ENCODE peak calls at places on chromosomes 2 and 18, in five cellular contexts. One of them, this sample, is unnamed.

GRCh38 chr2:73910873-73911547 is 15.7 kb upstream of the DGUOK start:
- DNase-seq in MG63: no peak
- DNase-seq in heart right ventricle: no peak
- DNase-seq in NCI-H446 treated with DMSO at 0.1 percent for 48 hours: no peak
- DNase-seq in activated CD4-positive, alpha-beta T cell treated with anti-CD3 and anti-CD28 coated beads for 24 hours: no peak
- DNase-seq in this sample: no peak

GRCh38 chr2:11466307-11467125 is 555 bp upstream of the E2F6 start:
- DNase-seq in MG63: no peak
- DNase-seq in heart right ventricle: peak
- DNase-seq in NCI-H446 treated with DMSO at 0.1 percent for 48 hours: no peak
- DNase-seq in activated CD4-positive, alpha-beta T cell treated with anti-CD3 and anti-CD28 coated beads for 24 hours: no peak
- DNase-seq in this sample: no peak

GRCh38 chr2:201116959-201117734 is 1.2 kb downstream of the CFLAR start:
- DNase-seq in MG63: peak
- DNase-seq in heart right ventricle: no peak
- DNase-seq in NCI-H446 treated with DMSO at 0.1 percent for 48 hours: peak
- DNase-seq in activated CD4-positive, alpha-beta T cell treated with anti-CD3 and anti-CD28 coated beads for 24 hours: no peak
- DNase-seq in this sample: peak

GRCh38 chr18:79523738-79524180 is 128.0 kb downstream of the NFATC1 start:
- DNase-seq in MG63: no peak
- DNase-seq in heart right ventricle: no peak
- DNase-seq in NCI-H446 treated with DMSO at 0.1 percent for 48 hours: no peak
- DNase-seq in activated CD4-positive, alpha-beta T cell treated with anti-CD3 and anti-CD28 coated beads for 24 hours: peak
- DNase-seq in this sample: no peak

GRCh38 chr18:9240270-9240669 is 94.3 kb upstream of the TWSG1 start:
- DNase-seq in MG63: no peak
- DNase-seq in heart right ventricle: no peak
- DNase-seq in NCI-H446 treated with DMSO at 0.1 percent for 48 hours: no peak
- DNase-seq in activated CD4-positive, alpha-beta T cell treated with anti-CD3 and anti-CD28 coated beads for 24 hours: no peak
- DNase-seq in this sample: no peak

GRCh38 chr2:230942371-230942770 is 17.3 kb upstream of the GPR55 start:
- DNase-seq in MG63: no peak
- DNase-seq in heart right ventricle: no peak
- DNase-seq in NCI-H446 treated with DMSO at 0.1 percent for 48 hours: no peak
- DNase-seq in activated CD4-positive, alpha-beta T cell treated with anti-CD3 and anti-CD28 coated beads for 24 hours: no peak
- DNase-seq in this sample: no peak

GRCh38 chr2:24124003-24124585 is 825 bp downstream of the FAM228B start:
- DNase-seq in MG63: no peak
- DNase-seq in heart right ventricle: no peak
- DNase-seq in NCI-H446 treated with DMSO at 0.1 percent for 48 hours: no peak
- DNase-seq in activated CD4-positive, alpha-beta T cell treated with anti-CD3 and anti-CD28 coated beads for 24 hours: no peak
- DNase-seq in this sample: no peak

GRCh38 chr2:870426-870825 is 80.2 kb upstream of the SNTG2 start:
- DNase-seq in MG63: no peak
- DNase-seq in heart right ventricle: no peak
- DNase-seq in NCI-H446 treated with DMSO at 0.1 percent for 48 hours: no peak
- DNase-seq in activated CD4-positive, alpha-beta T cell treated with anti-CD3 and anti-CD28 coated beads for 24 hours: no peak
- DNase-seq in this sample: no peak

GRCh38 chr2:43084699-43085091 is 141.7 kb downstream of the ZFP36L2 start:
- DNase-seq in MG63: no peak
- DNase-seq in heart right ventricle: peak
- DNase-seq in NCI-H446 treated with DMSO at 0.1 percent for 48 hours: no peak
- DNase-seq in activated CD4-positive, alpha-beta T cell treated with anti-CD3 and anti-CD28 coated beads for 24 hours: no peak
- DNase-seq in this sample: no peak

GRCh38 chr2:60555066-60555793 is 1.8 kb upstream of the BCL11A start:
- DNase-seq in MG63: peak
- DNase-seq in heart right ventricle: peak
- DNase-seq in NCI-H446 treated with DMSO at 0.1 percent for 48 hours: peak
- DNase-seq in activated CD4-positive, alpha-beta T cell treated with anti-CD3 and anti-CD28 coated beads for 24 hours: peak
- DNase-seq in this sample: peak

GRCh38 chr2:209936106-209936663 is 66.3 kb upstream of the RPE start:
- DNase-seq in MG63: no peak
- DNase-seq in heart right ventricle: no peak
- DNase-seq in NCI-H446 treated with DMSO at 0.1 percent for 48 hours: peak
- DNase-seq in activated CD4-positive, alpha-beta T cell treated with anti-CD3 and anti-CD28 coated beads for 24 hours: no peak
- DNase-seq in this sample: no peak

GRCh38 chr2:110674620-110675555 is 3.0 kb downstream of the BUB1 start:
- DNase-seq in MG63: peak
- DNase-seq in heart right ventricle: no peak
- DNase-seq in NCI-H446 treated with DMSO at 0.1 percent for 48 hours: no peak
- DNase-seq in activated CD4-positive, alpha-beta T cell treated with anti-CD3 and anti-CD28 coated beads for 24 hours: no peak
- DNase-seq in this sample: no peak

GRCh38 chr2:46510596-46511177 is 31.3 kb downstream of the TMEM247 start:
- DNase-seq in MG63: peak
- DNase-seq in heart right ventricle: no peak
- DNase-seq in NCI-H446 treated with DMSO at 0.1 percent for 48 hours: no peak
- DNase-seq in activated CD4-positive, alpha-beta T cell treated with anti-CD3 and anti-CD28 coated beads for 24 hours: no peak
- DNase-seq in this sample: no peak

GRCh38 chr2:118854507-118855300 is 7.3 kb upstream of the EN1 start:
- DNase-seq in MG63: no peak
- DNase-seq in heart right ventricle: no peak
- DNase-seq in NCI-H446 treated with DMSO at 0.1 percent for 48 hours: no peak
- DNase-seq in activated CD4-positive, alpha-beta T cell treated with anti-CD3 and anti-CD28 coated beads for 24 hours: no peak
- DNase-seq in this sample: no peak

GRCh38 chr2:104412384-104412783 is 441.5 kb upstream of the POU3F3 start:
- DNase-seq in MG63: no peak
- DNase-seq in heart right ventricle: no peak
- DNase-seq in NCI-H446 treated with DMSO at 0.1 percent for 48 hours: no peak
- DNase-seq in activated CD4-positive, alpha-beta T cell treated with anti-CD3 and anti-CD28 coated beads for 24 hours: no peak
- DNase-seq in this sample: no peak

GRCh38 chr2:69384618-69385081 is 2.4 kb downstream of the GFPT1 start:
- DNase-seq in MG63: no peak
- DNase-seq in heart right ventricle: no peak
- DNase-seq in NCI-H446 treated with DMSO at 0.1 percent for 48 hours: no peak
- DNase-seq in activated CD4-positive, alpha-beta T cell treated with anti-CD3 and anti-CD28 coated beads for 24 hours: no peak
- DNase-seq in this sample: no peak

GRCh38 chr18:27075828-27076227 is 109.3 kb downstream of the CHST9 start:
- DNase-seq in MG63: no peak
- DNase-seq in heart right ventricle: no peak
- DNase-seq in NCI-H446 treated with DMSO at 0.1 percent for 48 hours: no peak
- DNase-seq in activated CD4-positive, alpha-beta T cell treated with anti-CD3 and anti-CD28 coated beads for 24 hours: no peak
- DNase-seq in this sample: no peak

GRCh38 chr2:239970004-239970623 is 55.0 kb downstream of the NDUFA10 start:
- DNase-seq in MG63: no peak
- DNase-seq in heart right ventricle: no peak
- DNase-seq in NCI-H446 treated with DMSO at 0.1 percent for 48 hours: no peak
- DNase-seq in activated CD4-positive, alpha-beta T cell treated with anti-CD3 and anti-CD28 coated beads for 24 hours: no peak
- DNase-seq in this sample: no peak

GRCh38 chr2:197599285-197599965 is 76.0 kb downstream of the RFTN2 start:
- DNase-seq in MG63: peak
- DNase-seq in heart right ventricle: no peak
- DNase-seq in NCI-H446 treated with DMSO at 0.1 percent for 48 hours: peak
- DNase-seq in activated CD4-positive, alpha-beta T cell treated with anti-CD3 and anti-CD28 coated beads for 24 hours: no peak
- DNase-seq in this sample: no peak

GRCh38 chr2:163175294-163175693 is 336.7 kb upstream of the KCNH7 start:
- DNase-seq in MG63: no peak
- DNase-seq in heart right ventricle: no peak
- DNase-seq in NCI-H446 treated with DMSO at 0.1 percent for 48 hours: no peak
- DNase-seq in activated CD4-positive, alpha-beta T cell treated with anti-CD3 and anti-CD28 coated beads for 24 hours: no peak
- DNase-seq in this sample: no peak

GRCh38 chr2:209472871-209473270 is 49.0 kb downstream of the MAP2 start:
- DNase-seq in MG63: no peak
- DNase-seq in heart right ventricle: no peak
- DNase-seq in NCI-H446 treated with DMSO at 0.1 percent for 48 hours: no peak
- DNase-seq in activated CD4-positive, alpha-beta T cell treated with anti-CD3 and anti-CD28 coated beads for 24 hours: no peak
- DNase-seq in this sample: no peak

GRCh38 chr2:216683846-216684245 is 11.5 kb downstream of the IGFBP5 start:
- DNase-seq in MG63: peak
- DNase-seq in heart right ventricle: no peak
- DNase-seq in NCI-H446 treated with DMSO at 0.1 percent for 48 hours: no peak
- DNase-seq in activated CD4-positive, alpha-beta T cell treated with anti-CD3 and anti-CD28 coated beads for 24 hours: no peak
- DNase-seq in this sample: peak

GRCh38 chr2:232422051-232422450 is 15.4 kb downstream of the ALPG start:
- DNase-seq in MG63: no peak
- DNase-seq in heart right ventricle: no peak
- DNase-seq in NCI-H446 treated with DMSO at 0.1 percent for 48 hours: no peak
- DNase-seq in activated CD4-positive, alpha-beta T cell treated with anti-CD3 and anti-CD28 coated beads for 24 hours: no peak
- DNase-seq in this sample: no peak

GRCh38 chr2:221485500-221485870 is 86.6 kb downstream of the EPHA4 start:
- DNase-seq in MG63: no peak
- DNase-seq in heart right ventricle: no peak
- DNase-seq in NCI-H446 treated with DMSO at 0.1 percent for 48 hours: no peak
- DNase-seq in activated CD4-positive, alpha-beta T cell treated with anti-CD3 and anti-CD28 coated beads for 24 hours: no peak
- DNase-seq in this sample: no peak

GRCh38 chr2:54456526-54457325 is 599 bp downstream of the SPTBN1 start:
- DNase-seq in MG63: peak
- DNase-seq in heart right ventricle: peak
- DNase-seq in NCI-H446 treated with DMSO at 0.1 percent for 48 hours: peak
- DNase-seq in activated CD4-positive, alpha-beta T cell treated with anti-CD3 and anti-CD28 coated beads for 24 hours: no peak
- DNase-seq in this sample: peak

GRCh38 chr2:217218269-217219140 is 358.6 kb upstream of the TNP1 start:
- DNase-seq in MG63: peak
- DNase-seq in heart right ventricle: peak
- DNase-seq in NCI-H446 treated with DMSO at 0.1 percent for 48 hours: no peak
- DNase-seq in activated CD4-positive, alpha-beta T cell treated with anti-CD3 and anti-CD28 coated beads for 24 hours: no peak
- DNase-seq in this sample: no peak

GRCh38 chr2:226023383-226023782 is 623.9 kb downstream of the NYAP2 start:
- DNase-seq in MG63: no peak
- DNase-seq in heart right ventricle: no peak
- DNase-seq in NCI-H446 treated with DMSO at 0.1 percent for 48 hours: no peak
- DNase-seq in activated CD4-positive, alpha-beta T cell treated with anti-CD3 and anti-CD28 coated beads for 24 hours: no peak
- DNase-seq in this sample: no peak

GRCh38 chr2:234595829-234596228 is 98.9 kb upstream of the ARL4C start:
- DNase-seq in MG63: no peak
- DNase-seq in heart right ventricle: no peak
- DNase-seq in NCI-H446 treated with DMSO at 0.1 percent for 48 hours: no peak
- DNase-seq in activated CD4-positive, alpha-beta T cell treated with anti-CD3 and anti-CD28 coated beads for 24 hours: no peak
- DNase-seq in this sample: no peak

GRCh38 chr2:190838492-190838910 is 42.1 kb upstream of the GLS start:
- DNase-seq in MG63: peak
- DNase-seq in heart right ventricle: no peak
- DNase-seq in NCI-H446 treated with DMSO at 0.1 percent for 48 hours: no peak
- DNase-seq in activated CD4-positive, alpha-beta T cell treated with anti-CD3 and anti-CD28 coated beads for 24 hours: no peak
- DNase-seq in this sample: no peak

GRCh38 chr2:85269959-85270358 is 57.8 kb downstream of the TGOLN2 start:
- DNase-seq in MG63: no peak
- DNase-seq in heart right ventricle: no peak
- DNase-seq in NCI-H446 treated with DMSO at 0.1 percent for 48 hours: no peak
- DNase-seq in activated CD4-positive, alpha-beta T cell treated with anti-CD3 and anti-CD28 coated beads for 24 hours: no peak
- DNase-seq in this sample: no peak

GRCh38 chr2:69154031-69154430 is 141.1 kb downstream of the ANTXR1 start:
- DNase-seq in MG63: no peak
- DNase-seq in heart right ventricle: no peak
- DNase-seq in NCI-H446 treated with DMSO at 0.1 percent for 48 hours: no peak
- DNase-seq in activated CD4-positive, alpha-beta T cell treated with anti-CD3 and anti-CD28 coated beads for 24 hours: no peak
- DNase-seq in this sample: no peak

GRCh38 chr18:79901665-79902064 is 49.8 kb downstream of the SLC66A2 start:
- DNase-seq in MG63: no peak
- DNase-seq in heart right ventricle: no peak
- DNase-seq in NCI-H446 treated with DMSO at 0.1 percent for 48 hours: no peak
- DNase-seq in activated CD4-positive, alpha-beta T cell treated with anti-CD3 and anti-CD28 coated beads for 24 hours: no peak
- DNase-seq in this sample: no peak

GRCh38 chr2:817616-818015 is 133.0 kb upstream of the SNTG2 start:
- DNase-seq in MG63: no peak
- DNase-seq in heart right ventricle: no peak
- DNase-seq in NCI-H446 treated with DMSO at 0.1 percent for 48 hours: no peak
- DNase-seq in activated CD4-positive, alpha-beta T cell treated with anti-CD3 and anti-CD28 coated beads for 24 hours: no peak
- DNase-seq in this sample: no peak

This sample was measured in ovary.